ENCODE peak calls at places on chromosome 4, in seven cellular contexts. One of them, this sample, is unnamed.
A peak's percentile ranks its signal among the peaks of the same experiment; 100 is the strongest.

GRCh38 chr4:17664755-17665154 is 50.3 kb downstream of the MED28 start:
- DNase-seq in RKO: no peak
- DNase-seq in activated CD8-positive, alpha-beta memory T cell treated with anti-CD3 and anti-CD28 coated beads for 1 hour: no peak
- DNase-seq in lower leg skin: no peak
- DNase-seq in choroid plexus epithelial cell: no peak
- DNase-seq in HCEC 1CT: no peak
- DNase-seq in AML-193: peak; percentile 3
- DNase-seq in this sample: no peak

GRCh38 chr4:186081202-186081807 is 12.3 kb downstream of the TLR3 start:
- DNase-seq in RKO: no peak
- DNase-seq in activated CD8-positive, alpha-beta memory T cell treated with anti-CD3 and anti-CD28 coated beads for 1 hour: no peak
- DNase-seq in lower leg skin: no peak
- DNase-seq in choroid plexus epithelial cell: no peak
- DNase-seq in HCEC 1CT: no peak
- DNase-seq in AML-193: no peak
- DNase-seq in this sample: no peak

GRCh38 chr4:185318679-185319078 is 77.0 kb downstream of the LRP2BP start:
- DNase-seq in RKO: no peak
- DNase-seq in activated CD8-positive, alpha-beta memory T cell treated with anti-CD3 and anti-CD28 coated beads for 1 hour: no peak
- DNase-seq in lower leg skin: no peak
- DNase-seq in choroid plexus epithelial cell: peak; percentile 55
- DNase-seq in HCEC 1CT: no peak
- DNase-seq in AML-193: no peak
- DNase-seq in this sample: no peak

GRCh38 chr4:133624744-133625143 is 475.6 kb downstream of the PCDH10 start:
- DNase-seq in RKO: no peak
- DNase-seq in activated CD8-positive, alpha-beta memory T cell treated with anti-CD3 and anti-CD28 coated beads for 1 hour: no peak
- DNase-seq in lower leg skin: no peak
- DNase-seq in choroid plexus epithelial cell: peak; percentile 30
- DNase-seq in HCEC 1CT: no peak
- DNase-seq in AML-193: no peak
- DNase-seq in this sample: no peak

GRCh38 chr4:37427193-37427592 is 182.7 kb downstream of the NWD2 start:
- DNase-seq in RKO: no peak
- DNase-seq in activated CD8-positive, alpha-beta memory T cell treated with anti-CD3 and anti-CD28 coated beads for 1 hour: no peak
- DNase-seq in lower leg skin: no peak
- DNase-seq in choroid plexus epithelial cell: no peak
- DNase-seq in HCEC 1CT: no peak
- DNase-seq in AML-193: no peak
- DNase-seq in this sample: no peak

GRCh38 chr4:613126-613525 is 12.2 kb upstream of the PDE6B start:
- DNase-seq in RKO: no peak
- DNase-seq in activated CD8-positive, alpha-beta memory T cell treated with anti-CD3 and anti-CD28 coated beads for 1 hour: no peak
- DNase-seq in lower leg skin: peak; percentile 62
- DNase-seq in choroid plexus epithelial cell: no peak
- DNase-seq in HCEC 1CT: no peak
- DNase-seq in AML-193: no peak
- DNase-seq in this sample: no peak

GRCh38 chr4:179595671-179596410 is 2153.6 kb upstream of the AGA start:
- DNase-seq in RKO: peak; percentile 61
- DNase-seq in activated CD8-positive, alpha-beta memory T cell treated with anti-CD3 and anti-CD28 coated beads for 1 hour: no peak
- DNase-seq in lower leg skin: no peak
- DNase-seq in choroid plexus epithelial cell: peak; percentile 11
- DNase-seq in HCEC 1CT: peak; percentile 41
- DNase-seq in AML-193: peak; percentile 59
- DNase-seq in this sample: no peak

GRCh38 chr4:132227349-132228165 is 921.5 kb upstream of the PCDH10 start:
- DNase-seq in RKO: no peak
- DNase-seq in activated CD8-positive, alpha-beta memory T cell treated with anti-CD3 and anti-CD28 coated beads for 1 hour: no peak
- DNase-seq in lower leg skin: no peak
- DNase-seq in choroid plexus epithelial cell: peak; percentile 56
- DNase-seq in HCEC 1CT: no peak
- DNase-seq in AML-193: no peak
- DNase-seq in this sample: no peak

GRCh38 chr4:107809236-107809635 is 15.5 kb upstream of the SGMS2 start:
- DNase-seq in RKO: no peak
- DNase-seq in activated CD8-positive, alpha-beta memory T cell treated with anti-CD3 and anti-CD28 coated beads for 1 hour: no peak
- DNase-seq in lower leg skin: no peak
- DNase-seq in choroid plexus epithelial cell: no peak
- DNase-seq in HCEC 1CT: no peak
- DNase-seq in AML-193: no peak
- DNase-seq in this sample: no peak

GRCh38 chr4:3416821-3417221 is 24.9 kb upstream of the HGFAC start:
- DNase-seq in RKO: no peak
- DNase-seq in activated CD8-positive, alpha-beta memory T cell treated with anti-CD3 and anti-CD28 coated beads for 1 hour: no peak
- DNase-seq in lower leg skin: peak; percentile 81
- DNase-seq in choroid plexus epithelial cell: no peak
- DNase-seq in HCEC 1CT: no peak
- DNase-seq in AML-193: no peak
- DNase-seq in this sample: no peak

GRCh38 chr4:38080575-38080974 is 120.4 kb downstream of the PTTG2 start:
- DNase-seq in RKO: no peak
- DNase-seq in activated CD8-positive, alpha-beta memory T cell treated with anti-CD3 and anti-CD28 coated beads for 1 hour: no peak
- DNase-seq in lower leg skin: no peak
- DNase-seq in choroid plexus epithelial cell: no peak
- DNase-seq in HCEC 1CT: no peak
- DNase-seq in AML-193: no peak
- DNase-seq in this sample: no peak

GRCh38 chr4:14994242-14994641 is 8.0 kb upstream of the CPEB2 start:
- DNase-seq in RKO: peak; percentile 50
- DNase-seq in activated CD8-positive, alpha-beta memory T cell treated with anti-CD3 and anti-CD28 coated beads for 1 hour: no peak
- DNase-seq in lower leg skin: no peak
- DNase-seq in choroid plexus epithelial cell: peak; percentile 47
- DNase-seq in HCEC 1CT: peak; percentile 56
- DNase-seq in AML-193: peak; percentile 67
- DNase-seq in this sample: no peak

GRCh38 chr4:140602714-140603113 is 34.0 kb upstream of the UCP1 start:
- DNase-seq in RKO: no peak
- DNase-seq in activated CD8-positive, alpha-beta memory T cell treated with anti-CD3 and anti-CD28 coated beads for 1 hour: no peak
- DNase-seq in lower leg skin: no peak
- DNase-seq in choroid plexus epithelial cell: no peak
- DNase-seq in HCEC 1CT: no peak
- DNase-seq in AML-193: no peak
- DNase-seq in this sample: no peak

GRCh38 chr4:133154725-133155124 is 5.6 kb downstream of the PCDH10 start:
- DNase-seq in RKO: peak; percentile 14
- DNase-seq in activated CD8-positive, alpha-beta memory T cell treated with anti-CD3 and anti-CD28 coated beads for 1 hour: no peak
- DNase-seq in lower leg skin: no peak
- DNase-seq in choroid plexus epithelial cell: peak; percentile 79
- DNase-seq in HCEC 1CT: peak; percentile 43
- DNase-seq in AML-193: peak; percentile 6
- DNase-seq in this sample: peak; percentile 63

GRCh38 chr4:38310446-38311043 is 350.3 kb downstream of the PTTG2 start:
- DNase-seq in RKO: no peak
- DNase-seq in activated CD8-positive, alpha-beta memory T cell treated with anti-CD3 and anti-CD28 coated beads for 1 hour: no peak
- DNase-seq in lower leg skin: no peak
- DNase-seq in choroid plexus epithelial cell: no peak
- DNase-seq in HCEC 1CT: no peak
- DNase-seq in AML-193: no peak
- DNase-seq in this sample: no peak

GRCh38 chr4:48909697-48910096 is 3.1 kb upstream of the OCIAD2 start:
- DNase-seq in RKO: peak; percentile 99
- DNase-seq in activated CD8-positive, alpha-beta memory T cell treated with anti-CD3 and anti-CD28 coated beads for 1 hour: no peak
- DNase-seq in lower leg skin: no peak
- DNase-seq in choroid plexus epithelial cell: peak; percentile 97
- DNase-seq in HCEC 1CT: peak; percentile 93
- DNase-seq in AML-193: no peak
- DNase-seq in this sample: peak; percentile 98

GRCh38 chr4:5785806-5786680 is 75.0 kb downstream of the EVC start:
- DNase-seq in RKO: no peak
- DNase-seq in activated CD8-positive, alpha-beta memory T cell treated with anti-CD3 and anti-CD28 coated beads for 1 hour: no peak
- DNase-seq in lower leg skin: peak; percentile 39
- DNase-seq in choroid plexus epithelial cell: peak; percentile 86
- DNase-seq in HCEC 1CT: peak; percentile 73
- DNase-seq in AML-193: no peak
- DNase-seq in this sample: peak; percentile 82

GRCh38 chr4:172962564-172963353 is 205.9 kb upstream of the GALNT7 start:
- DNase-seq in RKO: no peak
- DNase-seq in activated CD8-positive, alpha-beta memory T cell treated with anti-CD3 and anti-CD28 coated beads for 1 hour: no peak
- DNase-seq in lower leg skin: no peak
- DNase-seq in choroid plexus epithelial cell: peak; percentile 33
- DNase-seq in HCEC 1CT: peak; percentile 56
- DNase-seq in AML-193: no peak
- DNase-seq in this sample: peak; percentile 20

GRCh38 chr4:185282968-185283367 is 73.6 kb downstream of the SNX25 start:
- DNase-seq in RKO: no peak
- DNase-seq in activated CD8-positive, alpha-beta memory T cell treated with anti-CD3 and anti-CD28 coated beads for 1 hour: no peak
- DNase-seq in lower leg skin: no peak
- DNase-seq in choroid plexus epithelial cell: peak; percentile 84
- DNase-seq in HCEC 1CT: peak; percentile 11
- DNase-seq in AML-193: no peak
- DNase-seq in this sample: no peak

GRCh38 chr4:112840619-112841018 is 203.7 kb downstream of the LARP7 start:
- DNase-seq in RKO: no peak
- DNase-seq in activated CD8-positive, alpha-beta memory T cell treated with anti-CD3 and anti-CD28 coated beads for 1 hour: no peak
- DNase-seq in lower leg skin: no peak
- DNase-seq in choroid plexus epithelial cell: no peak
- DNase-seq in HCEC 1CT: no peak
- DNase-seq in AML-193: no peak
- DNase-seq in this sample: no peak

GRCh38 chr4:119735136-119735770 is 106.6 kb upstream of the PDE5A start:
- DNase-seq in RKO: no peak
- DNase-seq in activated CD8-positive, alpha-beta memory T cell treated with anti-CD3 and anti-CD28 coated beads for 1 hour: no peak
- DNase-seq in lower leg skin: no peak
- DNase-seq in choroid plexus epithelial cell: peak; percentile 96
- DNase-seq in HCEC 1CT: peak; percentile 90
- DNase-seq in AML-193: no peak
- DNase-seq in this sample: peak; percentile 94

GRCh38 chr4:38610844-38611550 is 53.0 kb upstream of the KLF3 start:
- DNase-seq in RKO: no peak
- DNase-seq in activated CD8-positive, alpha-beta memory T cell treated with anti-CD3 and anti-CD28 coated beads for 1 hour: no peak
- DNase-seq in lower leg skin: peak; percentile 85
- DNase-seq in choroid plexus epithelial cell: no peak
- DNase-seq in HCEC 1CT: no peak
- DNase-seq in AML-193: no peak
- DNase-seq in this sample: no peak

GRCh38 chr4:111945014-111945413 is 200.2 kb upstream of the FAM241A start:
- DNase-seq in RKO: peak; percentile 36
- DNase-seq in activated CD8-positive, alpha-beta memory T cell treated with anti-CD3 and anti-CD28 coated beads for 1 hour: no peak
- DNase-seq in lower leg skin: no peak
- DNase-seq in choroid plexus epithelial cell: peak; percentile 18
- DNase-seq in HCEC 1CT: no peak
- DNase-seq in AML-193: no peak
- DNase-seq in this sample: peak; percentile 21

GRCh38 chr4:104302731-104303130 is 192.0 kb downstream of the CXXC4 start:
- DNase-seq in RKO: peak; percentile 1
- DNase-seq in activated CD8-positive, alpha-beta memory T cell treated with anti-CD3 and anti-CD28 coated beads for 1 hour: no peak
- DNase-seq in lower leg skin: no peak
- DNase-seq in choroid plexus epithelial cell: no peak
- DNase-seq in HCEC 1CT: no peak
- DNase-seq in AML-193: no peak
- DNase-seq in this sample: no peak

This sample was measured in HFFc6.